ENCODE peak calls at places on chromosomes 3 and 15, in five cellular contexts. V is HuH-7, R is GM03348, M is Daoy, I is HS-27A. N is an unnamed sample.

GRCh38 chr3:171204942-171205341 is 178.4 kb upstream of the SLC2A2 start:
- DNase-seq in V (no peak), R (no peak), M (no peak), I (no peak), N (no peak)

GRCh38 chr3:154779571-154779970 is 300.5 kb upstream of the MME start:
- DNase-seq in V (no peak), R (peak), M (no peak), I (peak), N (no peak)

GRCh38 chr3:160401301-160402095 is 2.0 kb downstream of the SMC4 start:
- DNase-seq in V (no peak), R (peak), M (peak), I (no peak), N (no peak)

GRCh38 chr15:92681141-92681622 is 25.6 kb upstream of the FAM174B start:
- DNase-seq in V (no peak), R (peak), M (peak), I (no peak), N (no peak)

GRCh38 chr15:45307230-45307924 is 55.3 kb downstream of the SLC28A2 start:
- DNase-seq in V (peak), R (peak), M (peak), I (peak), N (peak)

GRCh38 chr15:48040166-48040817 is 80.5 kb upstream of the SLC24A5 start:
- DNase-seq in V (no peak), R (peak), M (peak), I (no peak), N (no peak)

GRCh38 chr3:100416176-100416575 is 14.8 kb downstream of the LNP1 start:
- DNase-seq in V (no peak), R (no peak), M (no peak), I (no peak), N (no peak)

GRCh38 chr3:138833908-138834358 is 795 bp downstream of the PIK3CB start:
- DNase-seq in V (no peak), R (peak), M (no peak), I (no peak), N (no peak)

GRCh38 chr3:186955898-186956696 is 25.8 kb downstream of the ST6GAL1 start:
- DNase-seq in V (no peak), R (no peak), M (no peak), I (no peak), N (no peak)

GRCh38 chr15:65832549-65833364 is 36.5 kb upstream of the RAB11A start:
- DNase-seq in V (peak), R (peak), M (peak), I (peak), N (peak)

GRCh38 chr3:42741796-42742195 is 31.3 kb downstream of the CCDC13 start:
- DNase-seq in V (no peak), R (no peak), M (no peak), I (no peak), N (no peak)

GRCh38 chr3:150447631-150448465 is 39.8 kb downstream of the TSC22D2 start:
- DNase-seq in V (no peak), R (no peak), M (peak), I (peak), N (no peak)

GRCh38 chr3:103295974-103296570 is 861.3 kb downstream of the ZPLD1 start:
- DNase-seq in V (peak), R (peak), M (no peak), I (peak), N (no peak)

GRCh38 chr3:190225186-190225692 is 97.0 kb downstream of the CLDN1 start:
- DNase-seq in V (peak), R (peak), M (no peak), I (no peak), N (no peak)

GRCh38 chr3:156456771-156457224 is 98.1 kb downstream of the SSR3 start:
- DNase-seq in V (no peak), R (no peak), M (peak), I (no peak), N (no peak)

GRCh38 chr3:108602249-108602934 is 12.9 kb downstream of the DZIP3 start:
- DNase-seq in V (no peak), R (no peak), M (no peak), I (no peak), N (no peak)

GRCh38 chr3:126962756-126963155 is 20.2 kb upstream of the PLXNA1 start:
- DNase-seq in V (no peak), R (no peak), M (no peak), I (no peak), N (no peak)

GRCh38 chr3:192515661-192516040 is 211.7 kb downstream of the FGF12 start:
- DNase-seq in V (no peak), R (no peak), M (peak), I (no peak), N (no peak)

GRCh38 chr3:76841750-76842149 is 198.1 kb upstream of the ROBO2 start:
- DNase-seq in V (no peak), R (no peak), M (no peak), I (no peak), N (no peak)

GRCh38 chr3:23161896-23162570 is 41.1 kb upstream of the UBE2E2 start:
- DNase-seq in V (no peak), R (no peak), M (no peak), I (peak), N (no peak)

GRCh38 chr3:129281726-129282125 is 3.1 kb downstream of the HMCES start:
- DNase-seq in V (no peak), R (no peak), M (no peak), I (no peak), N (no peak)

GRCh38 chr3:98151241-98151640 is 4.0 kb downstream of the OR5H14 start:
- DNase-seq in V (no peak), R (no peak), M (peak), I (peak), N (no peak)

GRCh38 chr3:156513619-156514018 is 41.3 kb downstream of the SSR3 start:
- DNase-seq in V (no peak), R (no peak), M (no peak), I (no peak), N (no peak)

GRCh38 chr15:69126054-69126469 is 34.4 kb upstream of the GLCE start:
- DNase-seq in V (peak), R (no peak), M (peak), I (no peak), N (no peak)

GRCh38 chr15:42549052-42549491 is 434 bp downstream of the HAUS2 start:
- DNase-seq in V (peak), R (peak), M (peak), I (no peak), N (peak)

GRCh38 chr3:1294566-1294965 is 201.7 kb downstream of the CNTN6 start:
- DNase-seq in V (no peak), R (no peak), M (no peak), I (no peak), N (no peak)

GRCh38 chr3:182259579-182259978 is 533.7 kb upstream of the ATP11B start:
- DNase-seq in V (no peak), R (no peak), M (no peak), I (no peak), N (no peak)

GRCh38 chr15:78146437-78147154 is 2.6 kb upstream of the IDH3A start:
- DNase-seq in V (no peak), R (no peak), M (no peak), I (no peak), N (no peak)

GRCh38 chr3:149005424-149005823 is 14.1 kb downstream of the GYG1 start:
- DNase-seq in V (no peak), R (peak), M (no peak), I (no peak), N (no peak)

GRCh38 chr15:80396094-80396493 is 8.1 kb upstream of the ARNT2 start:
- DNase-seq in V (no peak), R (no peak), M (no peak), I (no peak), N (no peak)

GRCh38 chr15:84715442-84716035 is 400 bp downstream of the SEC11A start:
- DNase-seq in V (no peak), R (peak), M (peak), I (no peak), N (no peak)

GRCh38 chr15:69758810-69759410 is 306.3 kb downstream of the RPLP1 start:
- DNase-seq in V (no peak), R (peak), M (peak), I (no peak), N (no peak)

GRCh38 chr15:90872481-90873184 is 4.2 kb downstream of the FURIN start:
- DNase-seq in V (no peak), R (peak), M (peak), I (no peak), N (no peak)

GRCh38 chr15:59904450-59904979 is 99.6 kb upstream of the FOXB1 start:
- DNase-seq in V (no peak), R (no peak), M (no peak), I (no peak), N (no peak)

GRCh38 chr3:181699171-181699903 is 12.4 kb upstream of the SOX2 start:
- DNase-seq in V (no peak), R (no peak), M (no peak), I (no peak), N (no peak)